ENCODE peak calls at places on chromosome 2, in ten cellular contexts. N is HEK293T; T is renal cortical epithelial cell; O is dorsolateral prefrontal cortex; A is activated effector memory CD4-positive, alpha-beta T cell treated with anti-CD3 and anti-CD28 coated beads, Interleukin-2, amount 50 U/mL, for 16 hours; M is PC-3; F is ELR; Q is stimulated activated CD4-positive, alpha-beta T cell treated with anti-CD3 and anti-CD28 coated beads, Interleukin-15, amount 100 ng/mL, for 24 hours; L is GM23248; I is NCI-H1048. Z is an unnamed sample.

GRCh38 chr2:239506101-239506808 is 105.4 kb upstream of the HDAC4 start:
- DNase-seq in N (no peak), T (no peak), O (no peak), A (no peak), M (no peak), F (no peak), Q (no peak), L (no peak), I (no peak), Z (no peak)

GRCh38 chr2:138369856-138370255 is 131.7 kb upstream of the SPOPL start:
- DNase-seq in N (no peak), T (no peak), O (no peak), A (no peak), M (peak), F (no peak), Q (no peak), L (peak), I (no peak), Z (no peak)

GRCh38 chr2:210548878-210549384 is 7.5 kb upstream of the CPS1 start:
- DNase-seq in N (no peak), T (no peak), O (no peak), A (no peak), M (no peak), F (no peak), Q (no peak), L (no peak), I (no peak), Z (no peak)

GRCh38 chr2:112199188-112199587 is 55.7 kb downstream of the ZC3H8 start:
- DNase-seq in N (no peak), T (no peak), O (no peak), A (no peak), M (no peak), F (no peak), Q (no peak), L (peak), I (no peak), Z (no peak)

GRCh38 chr2:127046579-127046978 is 60.4 kb downstream of the BIN1 start:
- DNase-seq in N (no peak), T (no peak), O (no peak), A (no peak), M (no peak), F (no peak), Q (no peak), L (no peak), I (no peak), Z (no peak)

GRCh38 chr2:146321175-146321574 is 1523.7 kb upstream of the ACVR2A start:
- DNase-seq in N (no peak), T (no peak), O (no peak), A (no peak), M (no peak), F (no peak), Q (no peak), L (no peak), I (no peak), Z (no peak)

GRCh38 chr2:156405586-156405985 is 30.6 kb upstream of the GPD2 start:
- DNase-seq in N (no peak), T (peak), O (no peak), A (no peak), M (no peak), F (peak), Q (no peak), L (peak), I (no peak), Z (no peak)

GRCh38 chr2:101754613-101755012 is 57.1 kb downstream of the MAP4K4 start:
- DNase-seq in N (no peak), T (peak), O (no peak), A (no peak), M (peak), F (peak), Q (no peak), L (peak), I (no peak), Z (no peak)

GRCh38 chr2:222554511-222554910 is 101.4 kb downstream of the FARSB start:
- DNase-seq in N (no peak), T (no peak), O (no peak), A (no peak), M (no peak), F (no peak), Q (no peak), L (no peak), I (no peak), Z (no peak)

GRCh38 chr2:175631247-175631628 is 370.8 kb downstream of the LNPK start:
- DNase-seq in N (no peak), T (no peak), O (no peak), A (no peak), M (peak), F (no peak), Q (no peak), L (peak), I (no peak), Z (no peak)

GRCh38 chr2:223995569-223995968 is 38.3 kb downstream of the MRPL44 start:
- DNase-seq in N (no peak), T (peak), O (no peak), A (no peak), M (peak), F (peak), Q (no peak), L (peak), I (no peak), Z (no peak)

GRCh38 chr2:120210234-120210781 is 12.9 kb downstream of the TMEM185B start:
- DNase-seq in N (no peak), T (no peak), O (no peak), A (no peak), M (no peak), F (no peak), Q (no peak), L (no peak), I (no peak), Z (no peak)

GRCh38 chr2:239677455-239678185 is 276.8 kb upstream of the HDAC4 start:
- DNase-seq in N (no peak), T (no peak), O (no peak), A (no peak), M (no peak), F (no peak), Q (no peak), L (no peak), I (no peak), Z (no peak)

GRCh38 chr2:63983986-63984605 is 35.1 kb downstream of the VPS54 start:
- DNase-seq in N (no peak), T (no peak), O (no peak), A (no peak), M (peak), F (peak), Q (no peak), L (no peak), I (no peak), Z (peak)

GRCh38 chr2:135775420-135775819 is 33.8 kb downstream of the UBXN4 start:
- DNase-seq in N (no peak), T (no peak), O (no peak), A (no peak), M (no peak), F (no peak), Q (no peak), L (no peak), I (no peak), Z (no peak)

GRCh38 chr2:109031481-109032228 is 42.6 kb upstream of the EDAR start:
- DNase-seq in N (peak), T (peak), O (no peak), A (peak), M (peak), F (peak), Q (peak), L (peak), I (no peak), Z (no peak)

GRCh38 chr2:241860184-241861078 is 1.7 kb upstream of the PDCD1 start:
- DNase-seq in N (no peak), T (no peak), O (no peak), A (no peak), M (no peak), F (peak), Q (no peak), L (peak), I (no peak), Z (no peak)

GRCh38 chr2:168152902-168153301 is 94.5 kb downstream of the STK39 start:
- DNase-seq in N (no peak), T (no peak), O (no peak), A (no peak), M (no peak), F (no peak), Q (no peak), L (no peak), I (no peak), Z (no peak)

Z was measured in NCI-H2081.